ENCODE peak calls at places on chromosomes 7 and 10, in nine cellular contexts. One of them, this sample, is unnamed.
A peak's percentile ranks its signal among the peaks of the same experiment; 100 is the strongest.

GRCh38 chr10:114565066-114565465 is 93.0 kb downstream of the ABLIM1 start:
- DNase-seq in left colon: no peak
- DNase-seq in stimulated activated CD8-positive, alpha-beta memory T cell treated with anti-CD3 and anti-CD28 coated beads, Interleukin-7, amount 100 ng/mL, for 1 hour: no peak
- DNase-seq in iPS-NIHi11: no peak
- DNase-seq in activated CD4-positive, CD25-positive, alpha-beta regulatory T cell: no peak
- DNase-seq in EL: peak; percentile 63
- DNase-seq in HT1080: peak; percentile 8
- DNase-seq in substantia nigra: no peak
- DNase-seq in SW480: no peak
- DNase-seq in this sample: no peak

GRCh38 chr10:89651916-89652573 is 7.0 kb upstream of the PANK1 start:
- DNase-seq in left colon: no peak
- DNase-seq in stimulated activated CD8-positive, alpha-beta memory T cell treated with anti-CD3 and anti-CD28 coated beads, Interleukin-7, amount 100 ng/mL, for 1 hour: no peak
- DNase-seq in iPS-NIHi11: no peak
- DNase-seq in activated CD4-positive, CD25-positive, alpha-beta regulatory T cell: no peak
- DNase-seq in EL: no peak
- DNase-seq in HT1080: no peak
- DNase-seq in substantia nigra: no peak
- DNase-seq in SW480: no peak
- DNase-seq in this sample: no peak

GRCh38 chr7:150860291-150860977 is 8.1 kb downstream of the AOC1 start:
- DNase-seq in left colon: peak; percentile 15
- DNase-seq in stimulated activated CD8-positive, alpha-beta memory T cell treated with anti-CD3 and anti-CD28 coated beads, Interleukin-7, amount 100 ng/mL, for 1 hour: no peak
- DNase-seq in iPS-NIHi11: no peak
- DNase-seq in activated CD4-positive, CD25-positive, alpha-beta regulatory T cell: no peak
- DNase-seq in EL: no peak
- DNase-seq in HT1080: no peak
- DNase-seq in substantia nigra: no peak
- DNase-seq in SW480: no peak
- DNase-seq in this sample: no peak

GRCh38 chr10:20040012-20040411 is 223.8 kb downstream of the PLXDC2 start:
- DNase-seq in left colon: no peak
- DNase-seq in stimulated activated CD8-positive, alpha-beta memory T cell treated with anti-CD3 and anti-CD28 coated beads, Interleukin-7, amount 100 ng/mL, for 1 hour: no peak
- DNase-seq in iPS-NIHi11: no peak
- DNase-seq in activated CD4-positive, CD25-positive, alpha-beta regulatory T cell: no peak
- DNase-seq in EL: no peak
- DNase-seq in HT1080: no peak
- DNase-seq in substantia nigra: no peak
- DNase-seq in SW480: no peak
- DNase-seq in this sample: peak; percentile 42

GRCh38 chr10:86759073-86759672 is 2.8 kb downstream of the BMPR1A start:
- DNase-seq in left colon: no peak
- DNase-seq in stimulated activated CD8-positive, alpha-beta memory T cell treated with anti-CD3 and anti-CD28 coated beads, Interleukin-7, amount 100 ng/mL, for 1 hour: no peak
- DNase-seq in iPS-NIHi11: no peak
- DNase-seq in activated CD4-positive, CD25-positive, alpha-beta regulatory T cell: no peak
- DNase-seq in EL: peak; percentile 21
- DNase-seq in HT1080: no peak
- DNase-seq in substantia nigra: no peak
- DNase-seq in SW480: peak; percentile 25
- DNase-seq in this sample: no peak

GRCh38 chr7:40332516-40332915 is 197.7 kb downstream of the SUGCT start:
- DNase-seq in left colon: no peak
- DNase-seq in stimulated activated CD8-positive, alpha-beta memory T cell treated with anti-CD3 and anti-CD28 coated beads, Interleukin-7, amount 100 ng/mL, for 1 hour: no peak
- DNase-seq in iPS-NIHi11: no peak
- DNase-seq in activated CD4-positive, CD25-positive, alpha-beta regulatory T cell: no peak
- DNase-seq in EL: no peak
- DNase-seq in HT1080: no peak
- DNase-seq in substantia nigra: no peak
- DNase-seq in SW480: no peak
- DNase-seq in this sample: no peak

GRCh38 chr7:7704867-7705266 is 13.5 kb downstream of the RPA3 start:
- DNase-seq in left colon: no peak
- DNase-seq in stimulated activated CD8-positive, alpha-beta memory T cell treated with anti-CD3 and anti-CD28 coated beads, Interleukin-7, amount 100 ng/mL, for 1 hour: no peak
- DNase-seq in iPS-NIHi11: no peak
- DNase-seq in activated CD4-positive, CD25-positive, alpha-beta regulatory T cell: no peak
- DNase-seq in EL: no peak
- DNase-seq in HT1080: no peak
- DNase-seq in substantia nigra: no peak
- DNase-seq in SW480: no peak
- DNase-seq in this sample: no peak

GRCh38 chr7:28102778-28103177 is 77.8 kb downstream of the JAZF1 start:
- DNase-seq in left colon: no peak
- DNase-seq in stimulated activated CD8-positive, alpha-beta memory T cell treated with anti-CD3 and anti-CD28 coated beads, Interleukin-7, amount 100 ng/mL, for 1 hour: no peak
- DNase-seq in iPS-NIHi11: no peak
- DNase-seq in activated CD4-positive, CD25-positive, alpha-beta regulatory T cell: no peak
- DNase-seq in EL: peak; percentile 85
- DNase-seq in HT1080: peak; percentile 77
- DNase-seq in substantia nigra: no peak
- DNase-seq in SW480: no peak
- DNase-seq in this sample: peak; percentile 73

GRCh38 chr7:108598153-108598552 is 28.5 kb downstream of the DNAJB9 start:
- DNase-seq in left colon: no peak
- DNase-seq in stimulated activated CD8-positive, alpha-beta memory T cell treated with anti-CD3 and anti-CD28 coated beads, Interleukin-7, amount 100 ng/mL, for 1 hour: no peak
- DNase-seq in iPS-NIHi11: no peak
- DNase-seq in activated CD4-positive, CD25-positive, alpha-beta regulatory T cell: no peak
- DNase-seq in EL: no peak
- DNase-seq in HT1080: no peak
- DNase-seq in substantia nigra: no peak
- DNase-seq in SW480: no peak
- DNase-seq in this sample: no peak

GRCh38 chr7:7220821-7221220 is 38.5 kb downstream of the C1GALT1 start:
- DNase-seq in left colon: no peak
- DNase-seq in stimulated activated CD8-positive, alpha-beta memory T cell treated with anti-CD3 and anti-CD28 coated beads, Interleukin-7, amount 100 ng/mL, for 1 hour: no peak
- DNase-seq in iPS-NIHi11: no peak
- DNase-seq in activated CD4-positive, CD25-positive, alpha-beta regulatory T cell: no peak
- DNase-seq in EL: no peak
- DNase-seq in HT1080: no peak
- DNase-seq in substantia nigra: no peak
- DNase-seq in SW480: no peak
- DNase-seq in this sample: no peak

GRCh38 chr7:37432240-37432917 is 16.3 kb downstream of the ELMO1 start:
- DNase-seq in left colon: no peak
- DNase-seq in stimulated activated CD8-positive, alpha-beta memory T cell treated with anti-CD3 and anti-CD28 coated beads, Interleukin-7, amount 100 ng/mL, for 1 hour: no peak
- DNase-seq in iPS-NIHi11: no peak
- DNase-seq in activated CD4-positive, CD25-positive, alpha-beta regulatory T cell: no peak
- DNase-seq in EL: no peak
- DNase-seq in HT1080: no peak
- DNase-seq in substantia nigra: no peak
- DNase-seq in SW480: no peak
- DNase-seq in this sample: no peak

GRCh38 chr10:107914450-107915276 is 750.2 kb upstream of the SORCS1 start:
- DNase-seq in left colon: no peak
- DNase-seq in stimulated activated CD8-positive, alpha-beta memory T cell treated with anti-CD3 and anti-CD28 coated beads, Interleukin-7, amount 100 ng/mL, for 1 hour: no peak
- DNase-seq in iPS-NIHi11: peak; percentile 31
- DNase-seq in activated CD4-positive, CD25-positive, alpha-beta regulatory T cell: no peak
- DNase-seq in EL: no peak
- DNase-seq in HT1080: peak; percentile 4
- DNase-seq in substantia nigra: no peak
- DNase-seq in SW480: no peak
- DNase-seq in this sample: peak; percentile 22

GRCh38 chr10:63633677-63634487 is 112.7 kb downstream of the REEP3 start:
- DNase-seq in left colon: no peak
- DNase-seq in stimulated activated CD8-positive, alpha-beta memory T cell treated with anti-CD3 and anti-CD28 coated beads, Interleukin-7, amount 100 ng/mL, for 1 hour: no peak
- DNase-seq in iPS-NIHi11: peak; percentile 43
- DNase-seq in activated CD4-positive, CD25-positive, alpha-beta regulatory T cell: no peak
- DNase-seq in EL: peak; percentile 53
- DNase-seq in HT1080: peak; percentile 67
- DNase-seq in substantia nigra: no peak
- DNase-seq in SW480: peak; percentile 51
- DNase-seq in this sample: no peak

GRCh38 chr10:9814285-9814866 is 1203.3 kb upstream of the CELF2 start:
- DNase-seq in left colon: no peak
- DNase-seq in stimulated activated CD8-positive, alpha-beta memory T cell treated with anti-CD3 and anti-CD28 coated beads, Interleukin-7, amount 100 ng/mL, for 1 hour: no peak
- DNase-seq in iPS-NIHi11: no peak
- DNase-seq in activated CD4-positive, CD25-positive, alpha-beta regulatory T cell: no peak
- DNase-seq in EL: peak; percentile 24
- DNase-seq in HT1080: no peak
- DNase-seq in substantia nigra: no peak
- DNase-seq in SW480: no peak
- DNase-seq in this sample: no peak

GRCh38 chr7:111438369-111439289 is 123.7 kb downstream of the IMMP2L start:
- DNase-seq in left colon: no peak
- DNase-seq in stimulated activated CD8-positive, alpha-beta memory T cell treated with anti-CD3 and anti-CD28 coated beads, Interleukin-7, amount 100 ng/mL, for 1 hour: no peak
- DNase-seq in iPS-NIHi11: no peak
- DNase-seq in activated CD4-positive, CD25-positive, alpha-beta regulatory T cell: no peak
- DNase-seq in EL: peak; percentile 70
- DNase-seq in HT1080: peak; percentile 41
- DNase-seq in substantia nigra: no peak
- DNase-seq in SW480: no peak
- DNase-seq in this sample: no peak

GRCh38 chr10:20743935-20744334 is 153.2 kb downstream of the NEBL start:
- DNase-seq in left colon: no peak
- DNase-seq in stimulated activated CD8-positive, alpha-beta memory T cell treated with anti-CD3 and anti-CD28 coated beads, Interleukin-7, amount 100 ng/mL, for 1 hour: no peak
- DNase-seq in iPS-NIHi11: no peak
- DNase-seq in activated CD4-positive, CD25-positive, alpha-beta regulatory T cell: no peak
- DNase-seq in EL: no peak
- DNase-seq in HT1080: no peak
- DNase-seq in substantia nigra: no peak
- DNase-seq in SW480: no peak
- DNase-seq in this sample: no peak

GRCh38 chr7:36118344-36118743 is 34.7 kb upstream of the EEPD1 start:
- DNase-seq in left colon: no peak
- DNase-seq in stimulated activated CD8-positive, alpha-beta memory T cell treated with anti-CD3 and anti-CD28 coated beads, Interleukin-7, amount 100 ng/mL, for 1 hour: no peak
- DNase-seq in iPS-NIHi11: no peak
- DNase-seq in activated CD4-positive, CD25-positive, alpha-beta regulatory T cell: no peak
- DNase-seq in EL: no peak
- DNase-seq in HT1080: no peak
- DNase-seq in substantia nigra: no peak
- DNase-seq in SW480: no peak
- DNase-seq in this sample: no peak

GRCh38 chr7:101884671-101885596 is 67.5 kb downstream of the CUX1 start:
- DNase-seq in left colon: no peak
- DNase-seq in stimulated activated CD8-positive, alpha-beta memory T cell treated with anti-CD3 and anti-CD28 coated beads, Interleukin-7, amount 100 ng/mL, for 1 hour: no peak
- DNase-seq in iPS-NIHi11: no peak
- DNase-seq in activated CD4-positive, CD25-positive, alpha-beta regulatory T cell: no peak
- DNase-seq in EL: no peak
- DNase-seq in HT1080: no peak
- DNase-seq in substantia nigra: no peak
- DNase-seq in SW480: peak; percentile 98
- DNase-seq in this sample: no peak

GRCh38 chr10:71971311-71971731 is 7.1 kb downstream of the CHST3 start:
- DNase-seq in left colon: no peak
- DNase-seq in stimulated activated CD8-positive, alpha-beta memory T cell treated with anti-CD3 and anti-CD28 coated beads, Interleukin-7, amount 100 ng/mL, for 1 hour: no peak
- DNase-seq in iPS-NIHi11: no peak
- DNase-seq in activated CD4-positive, CD25-positive, alpha-beta regulatory T cell: no peak
- DNase-seq in EL: no peak
- DNase-seq in HT1080: no peak
- DNase-seq in substantia nigra: no peak
- DNase-seq in SW480: no peak
- DNase-seq in this sample: no peak

GRCh38 chr7:13198741-13199140 is 511.3 kb downstream of the ARL4A start:
- DNase-seq in left colon: no peak
- DNase-seq in stimulated activated CD8-positive, alpha-beta memory T cell treated with anti-CD3 and anti-CD28 coated beads, Interleukin-7, amount 100 ng/mL, for 1 hour: no peak
- DNase-seq in iPS-NIHi11: no peak
- DNase-seq in activated CD4-positive, CD25-positive, alpha-beta regulatory T cell: no peak
- DNase-seq in EL: peak; percentile 51
- DNase-seq in HT1080: peak; percentile 31
- DNase-seq in substantia nigra: no peak
- DNase-seq in SW480: no peak
- DNase-seq in this sample: no peak

GRCh38 chr10:101292194-101293006 is 61.6 kb upstream of the BTRC start:
- DNase-seq in left colon: no peak
- DNase-seq in stimulated activated CD8-positive, alpha-beta memory T cell treated with anti-CD3 and anti-CD28 coated beads, Interleukin-7, amount 100 ng/mL, for 1 hour: no peak
- DNase-seq in iPS-NIHi11: peak; percentile 47
- DNase-seq in activated CD4-positive, CD25-positive, alpha-beta regulatory T cell: no peak
- DNase-seq in EL: peak; percentile 13
- DNase-seq in HT1080: no peak
- DNase-seq in substantia nigra: peak; percentile 39
- DNase-seq in SW480: no peak
- DNase-seq in this sample: peak; percentile 87

GRCh38 chr7:158740657-158741293 is 36.2 kb upstream of the NCAPG2 start:
- DNase-seq in left colon: peak; percentile 54
- DNase-seq in stimulated activated CD8-positive, alpha-beta memory T cell treated with anti-CD3 and anti-CD28 coated beads, Interleukin-7, amount 100 ng/mL, for 1 hour: no peak
- DNase-seq in iPS-NIHi11: no peak
- DNase-seq in activated CD4-positive, CD25-positive, alpha-beta regulatory T cell: no peak
- DNase-seq in EL: peak; percentile 74
- DNase-seq in HT1080: peak; percentile 95
- DNase-seq in substantia nigra: no peak
- DNase-seq in SW480: no peak
- DNase-seq in this sample: no peak

GRCh38 chr7:41224063-41224763 is 478.7 kb downstream of the INHBA start:
- DNase-seq in left colon: no peak
- DNase-seq in stimulated activated CD8-positive, alpha-beta memory T cell treated with anti-CD3 and anti-CD28 coated beads, Interleukin-7, amount 100 ng/mL, for 1 hour: no peak
- DNase-seq in iPS-NIHi11: no peak
- DNase-seq in activated CD4-positive, CD25-positive, alpha-beta regulatory T cell: no peak
- DNase-seq in EL: peak; percentile 65
- DNase-seq in HT1080: peak; percentile 73
- DNase-seq in substantia nigra: no peak
- DNase-seq in SW480: no peak
- DNase-seq in this sample: no peak

GRCh38 chr7:158650821-158651225 is 53.8 kb downstream of the NCAPG2 start:
- DNase-seq in left colon: no peak
- DNase-seq in stimulated activated CD8-positive, alpha-beta memory T cell treated with anti-CD3 and anti-CD28 coated beads, Interleukin-7, amount 100 ng/mL, for 1 hour: no peak
- DNase-seq in iPS-NIHi11: no peak
- DNase-seq in activated CD4-positive, CD25-positive, alpha-beta regulatory T cell: no peak
- DNase-seq in EL: peak; percentile 79
- DNase-seq in HT1080: no peak
- DNase-seq in substantia nigra: no peak
- DNase-seq in SW480: no peak
- DNase-seq in this sample: no peak

GRCh38 chr7:73721237-73721848 is 1.9 kb upstream of the STX1A start:
- DNase-seq in left colon: no peak
- DNase-seq in stimulated activated CD8-positive, alpha-beta memory T cell treated with anti-CD3 and anti-CD28 coated beads, Interleukin-7, amount 100 ng/mL, for 1 hour: no peak
- DNase-seq in iPS-NIHi11: no peak
- DNase-seq in activated CD4-positive, CD25-positive, alpha-beta regulatory T cell: no peak
- DNase-seq in EL: no peak
- DNase-seq in HT1080: no peak
- DNase-seq in substantia nigra: peak; percentile 55
- DNase-seq in SW480: no peak
- DNase-seq in this sample: no peak

GRCh38 chr10:30671011-30671616 is 41.6 kb upstream of the LYZL2 start:
- DNase-seq in left colon: no peak
- DNase-seq in stimulated activated CD8-positive, alpha-beta memory T cell treated with anti-CD3 and anti-CD28 coated beads, Interleukin-7, amount 100 ng/mL, for 1 hour: no peak
- DNase-seq in iPS-NIHi11: peak; percentile 56
- DNase-seq in activated CD4-positive, CD25-positive, alpha-beta regulatory T cell: no peak
- DNase-seq in EL: peak; percentile 79
- DNase-seq in HT1080: peak; percentile 65
- DNase-seq in substantia nigra: no peak
- DNase-seq in SW480: peak; percentile 62
- DNase-seq in this sample: no peak

GRCh38 chr10:88471909-88472308 is 111.2 kb downstream of the RNLS start:
- DNase-seq in left colon: no peak
- DNase-seq in stimulated activated CD8-positive, alpha-beta memory T cell treated with anti-CD3 and anti-CD28 coated beads, Interleukin-7, amount 100 ng/mL, for 1 hour: no peak
- DNase-seq in iPS-NIHi11: no peak
- DNase-seq in activated CD4-positive, CD25-positive, alpha-beta regulatory T cell: no peak
- DNase-seq in EL: no peak
- DNase-seq in HT1080: no peak
- DNase-seq in substantia nigra: no peak
- DNase-seq in SW480: no peak
- DNase-seq in this sample: no peak

GRCh38 chr10:62792261-62792660 is 12.3 kb upstream of the ADO start:
- DNase-seq in left colon: no peak
- DNase-seq in stimulated activated CD8-positive, alpha-beta memory T cell treated with anti-CD3 and anti-CD28 coated beads, Interleukin-7, amount 100 ng/mL, for 1 hour: no peak
- DNase-seq in iPS-NIHi11: no peak
- DNase-seq in activated CD4-positive, CD25-positive, alpha-beta regulatory T cell: no peak
- DNase-seq in EL: no peak
- DNase-seq in HT1080: no peak
- DNase-seq in substantia nigra: no peak
- DNase-seq in SW480: no peak
- DNase-seq in this sample: no peak

GRCh38 chr7:32279500-32279899 is 209.3 kb upstream of the PDE1C start:
- DNase-seq in left colon: no peak
- DNase-seq in stimulated activated CD8-positive, alpha-beta memory T cell treated with anti-CD3 and anti-CD28 coated beads, Interleukin-7, amount 100 ng/mL, for 1 hour: no peak
- DNase-seq in iPS-NIHi11: no peak
- DNase-seq in activated CD4-positive, CD25-positive, alpha-beta regulatory T cell: no peak
- DNase-seq in EL: no peak
- DNase-seq in HT1080: no peak
- DNase-seq in substantia nigra: no peak
- DNase-seq in SW480: no peak
- DNase-seq in this sample: no peak

GRCh38 chr7:121397832-121398231 is 1.7 kb upstream of the FAM3C start:
- DNase-seq in left colon: no peak
- DNase-seq in stimulated activated CD8-positive, alpha-beta memory T cell treated with anti-CD3 and anti-CD28 coated beads, Interleukin-7, amount 100 ng/mL, for 1 hour: no peak
- DNase-seq in iPS-NIHi11: no peak
- DNase-seq in activated CD4-positive, CD25-positive, alpha-beta regulatory T cell: no peak
- DNase-seq in EL: no peak
- DNase-seq in HT1080: no peak
- DNase-seq in substantia nigra: no peak
- DNase-seq in SW480: peak; percentile 33
- DNase-seq in this sample: no peak

GRCh38 chr7:9681284-9681683 is 1247.9 kb downstream of the NXPH1 start:
- DNase-seq in left colon: no peak
- DNase-seq in stimulated activated CD8-positive, alpha-beta memory T cell treated with anti-CD3 and anti-CD28 coated beads, Interleukin-7, amount 100 ng/mL, for 1 hour: no peak
- DNase-seq in iPS-NIHi11: no peak
- DNase-seq in activated CD4-positive, CD25-positive, alpha-beta regulatory T cell: no peak
- DNase-seq in EL: no peak
- DNase-seq in HT1080: no peak
- DNase-seq in substantia nigra: no peak
- DNase-seq in SW480: no peak
- DNase-seq in this sample: no peak